ENCODE peak calls at places on chromosomes 11 and 22, in seven cellular contexts. A, T, F, R, U, B and D are unnamed samples.

GRCh38 chr11:122317337-122317736 is 201.3 kb upstream of the BLID start:
- DNase-seq in T (no peak), U (peak; percentile 87), A (no peak), B (no peak), F (no peak), R (peak; percentile 61), D (no peak)

GRCh38 chr11:28104425-28104824 is 3.5 kb downstream of the KIF18A start:
- DNase-seq in A (no peak), U (no peak), R (no peak), T (no peak), B (no peak), F (no peak), D (no peak)

GRCh38 chr22:37088750-37089408 is 20.6 kb downstream of the TMPRSS6 start:
- DNase-seq in A (no peak), U (no peak), F (no peak), R (no peak), B (no peak), T (no peak), D (no peak)

GRCh38 chr11:48095779-48096470 is 115.6 kb downstream of the PTPRJ start:
- DNase-seq in U (no peak), F (no peak), R (peak; percentile 28), A (no peak), T (no peak), B (no peak), D (no peak)

GRCh38 chr11:27391336-27392015 is 28.5 kb upstream of the CCDC34 start:
- DNase-seq in U (no peak), A (no peak), R (no peak), F (no peak), T (no peak), B (no peak), D (no peak)

GRCh38 chr11:33515347-33515746 is 185.3 kb downstream of the C11orf91 start:
- DNase-seq in R (peak; percentile 57), B (peak; percentile 7), U (peak; percentile 76), A (no peak), T (no peak), F (no peak), D (no peak)

GRCh38 chr11:26028294-26028954 is 303.5 kb upstream of the ANO3 start:
- DNase-seq in F (no peak), A (no peak), B (no peak), T (no peak), U (peak; percentile 57), R (no peak), D (no peak)

GRCh38 chr11:64763804-64764611 is 4.2 kb upstream of the PYGM start:
- DNase-seq in U (no peak), F (no peak), T (peak; percentile 25), B (no peak), R (no peak), A (no peak), D (peak; percentile 27)

GRCh38 chr11:129598378-129598777 is 217.3 kb upstream of the TMEM45B start:
- DNase-seq in F (no peak), B (no peak), R (no peak), U (no peak), A (no peak), T (no peak), D (no peak)

GRCh38 chr11:66336234-66337102 is at the start of gene RIN1:
- DNase-seq in U (peak; percentile 99), A (peak; percentile 57), R (peak; percentile 96), F (peak; percentile 65), T (peak; percentile 75), B (peak; percentile 42), D (peak; percentile 83)

GRCh38 chr22:26610072-26610958 is 7.5 kb downstream of the CRYBB1 start:
- DNase-seq in A (peak; percentile 21), R (peak; percentile 91), B (no peak), F (no peak), T (peak; percentile 35), U (peak; percentile 96), D (no peak)

GRCh38 chr22:21949569-21949918 is 3.1 kb downstream of the PPM1F start:
- DNase-seq in B (no peak), U (no peak), A (no peak), R (no peak), T (no peak), F (no peak), D (no peak)

GRCh38 chr11:75938543-75938942 is 123.5 kb downstream of the UVRAG start:
- DNase-seq in T (no peak), A (no peak), B (no peak), U (peak; percentile 45), F (no peak), R (peak; percentile 29), D (no peak)

GRCh38 chr11:114243461-114244372 is 52.5 kb upstream of the NNMT start:
- DNase-seq in A (no peak), B (peak; percentile 76), T (no peak), F (no peak), U (no peak), R (no peak), D (peak; percentile 86)

GRCh38 chr11:4095509-4096230 is 1.1 kb downstream of the RRM1 start:
- DNase-seq in U (peak; percentile 78), F (no peak), A (no peak), R (peak; percentile 63), B (no peak), T (no peak), D (no peak)

GRCh38 chr11:122656631-122657101 is 1.1 kb downstream of the UBASH3B start:
- DNase-seq in A (peak; percentile 29), U (peak; percentile 56), B (no peak), F (peak; percentile 65), R (no peak), T (peak; percentile 64), D (peak; percentile 70)

GRCh38 chr11:118007040-118007439 is 20.8 kb downstream of the IL10RA start:
- DNase-seq in F (no peak), T (no peak), A (no peak), B (no peak), U (no peak), R (no peak), D (no peak)

GRCh38 chr11:8810331-8811301 is 100.4 kb upstream of the AKIP1 start:
- DNase-seq in T (peak; percentile 84), R (peak; percentile 85), B (peak; percentile 57), A (peak; percentile 82), U (peak; percentile 81), F (peak; percentile 86), D (peak; percentile 86)

GRCh38 chr11:10809373-10810199 is 860 bp upstream of the EIF4G2 start:
- DNase-seq in U (peak; percentile 80), B (no peak), R (peak; percentile 85), T (no peak), F (no peak), A (no peak), D (peak; percentile 80)

GRCh38 chr11:68379216-68379615 is 66.8 kb downstream of the LRP5 start:
- DNase-seq in T (no peak), U (no peak), B (no peak), F (no peak), A (no peak), R (peak; percentile 25), D (no peak)

GRCh38 chr11:19027829-19028595 is 32.5 kb downstream of the MRGPRX2 start:
- DNase-seq in F (no peak), T (no peak), R (peak; percentile 28), B (no peak), A (no peak), U (peak; percentile 55), D (no peak)

GRCh38 chr11:111310088-111310487 is 11.7 kb downstream of the POU2AF3 start:
- DNase-seq in T (no peak), A (no peak), U (no peak), B (no peak), R (no peak), F (no peak), D (no peak)

DNA sequence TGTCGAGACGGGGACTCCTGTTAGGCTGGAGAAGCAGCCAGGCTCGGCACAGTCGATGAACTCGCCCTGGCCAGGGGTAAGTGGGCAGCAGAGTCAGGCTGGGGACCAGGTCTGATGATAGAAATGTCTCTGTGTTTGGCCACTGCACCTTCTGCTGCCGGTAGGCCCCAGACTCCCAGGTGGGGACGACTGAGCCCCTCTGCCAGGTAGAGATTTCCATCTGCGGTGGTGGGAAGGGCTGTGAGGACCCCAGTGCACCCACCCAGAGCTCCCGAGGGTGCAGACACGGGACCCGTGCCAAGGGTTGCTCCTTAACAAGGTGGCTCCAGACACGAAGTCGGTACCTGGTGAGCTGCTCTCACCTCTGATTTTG is 862.5 kb downstream of the TBC1D22A start:
- DNase-seq in U (no peak), T (no peak), R (no peak), F (no peak), A (no peak), B (no peak), D (no peak)
- H3K9me3 ChIP-seq in U (peaks cover 83% of the 10 kb centered on the region), T (no peaks in the 10 kb centered on the region), R (peaks cover 4% of the 10 kb centered on the region), F (no peaks in the 10 kb centered on the region), A (no peaks in the 10 kb centered on the region), B (no peaks in the 10 kb centered on the region), D (no peaks in the 10 kb centered on the region)

GRCh38 chr22:45996241-45997076 is 19.5 kb upstream of the WNT7B start:
- DNase-seq in B (peak; percentile 33), T (no peak), A (peak; percentile 76), R (peak; percentile 69), F (peak; percentile 86), U (peak; percentile 42), D (peak; percentile 90)
- H3K4me3 ChIP-seq in B (peak overlapping the region; percentile 3), T (no peak overlapping the region), A (no peak overlapping the region), R (no peak overlapping the region), F (peak overlapping the region; percentile 15), U (no peak overlapping the region), D (no peak overlapping the region)

DNA sequence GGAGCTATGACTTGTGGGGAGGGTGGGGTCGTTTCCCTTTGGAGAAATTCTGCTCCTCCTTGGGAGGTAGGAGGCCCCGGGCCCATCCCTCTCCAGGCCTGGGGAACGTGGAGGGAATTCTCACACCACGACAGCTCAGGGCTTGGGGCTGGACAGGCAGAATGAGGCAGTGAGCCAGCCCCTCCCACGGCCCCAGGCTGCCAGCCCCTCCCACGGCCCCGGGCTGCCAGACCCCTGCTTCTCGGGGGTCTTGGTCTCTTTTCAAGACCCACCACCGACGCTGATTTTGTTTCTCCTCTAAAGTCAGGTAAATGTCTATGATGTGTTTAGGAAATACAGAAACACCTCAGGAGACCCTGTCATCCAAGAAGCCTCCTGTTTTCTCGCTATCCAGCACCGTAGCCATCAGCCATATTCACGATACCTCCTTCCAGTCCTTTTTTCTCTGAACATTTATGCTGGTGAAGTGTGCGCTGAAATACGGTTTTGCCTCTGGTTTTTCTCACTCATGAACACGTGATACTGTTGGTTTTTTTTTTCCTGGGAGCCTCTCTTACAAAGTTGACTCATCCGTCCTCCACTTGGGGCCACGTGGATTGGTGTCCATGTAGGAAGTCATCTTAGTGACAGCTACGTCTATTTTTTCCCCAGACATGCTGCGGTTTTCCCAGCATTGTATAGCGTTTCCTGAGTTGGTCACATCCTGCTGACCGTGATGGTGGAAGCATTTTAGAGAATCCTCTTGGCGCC is 1219.6 kb downstream of the BRD1 start:
- DNase-seq in B (no peak), T (no peak), F (no peak), R (no peak), A (no peak), U (no peak), D (no peak)
- H3K9me3 ChIP-seq in B (no peaks in the 10 kb centered on the region), T (peaks cover 6% of the 10 kb centered on the region), F (no peaks in the 10 kb centered on the region), R (no peaks in the 10 kb centered on the region), A (no peaks in the 10 kb centered on the region), U (peaks cover 66% of the 10 kb centered on the region), D (no peaks in the 10 kb centered on the region)

GRCh38 chr22:35775339-35775738 is 57.7 kb downstream of the APOL5 start:
- DNase-seq in U (no peak), T (no peak), B (no peak), F (no peak), A (no peak), R (no peak), D (no peak)
- H3K4me3 ChIP-seq in U (no peak overlapping the region), T (no peak overlapping the region), B (no peak overlapping the region), F (no peak overlapping the region), A (no peak overlapping the region), R (no peak overlapping the region), D (no peak overlapping the region)